ENCODE peak calls at places on chromosome 20, in six cellular contexts. S is neuronal stem cell, I is mesendoderm, V is H1, H is IMR-90, M is mesenchymal stem cell. N is an unnamed sample.

GRCh38 chr20:40506567-40506966 is 182.5 kb downstream of the MAFB start:
- DNase-seq in S (no peak), I (peak; percentile 68), V (no peak), H (peak; percentile 80), M (peak; percentile 97), N (no peak)

GRCh38 chr20:47440857-47441773 is 60.6 kb upstream of the NCOA3 start:
- DNase-seq in S (no peak), I (peak; percentile 78), V (no peak), H (peak; percentile 51), M (peak; percentile 33), N (no peak)

GRCh38 chr20:10662151-10662550 is 11.6 kb downstream of the JAG1 start:
- DNase-seq in S (no peak), I (peak; percentile 63), V (no peak), H (no peak), M (no peak), N (peak; percentile 6)

GRCh38 chr20:12171927-12172581 is 254.4 kb downstream of the BTBD3 start:
- DNase-seq in S (no peak), I (no peak), V (no peak), H (peak; percentile 84), M (peak; percentile 78), N (no peak)

GRCh38 chr20:44074252-44075151 is 112.5 kb downstream of the JPH2 start:
- DNase-seq in S (no peak), I (no peak), V (no peak), H (peak; percentile 85), M (peak; percentile 63), N (no peak)

GRCh38 chr20:16761305-16761829 is 13.2 kb downstream of the OTOR start:
- DNase-seq in S (peak; percentile 59), I (peak; percentile 86), V (peak; percentile 41), H (peak; percentile 75), M (peak; percentile 73), N (peak; percentile 70)

GRCh38 chr20:47334022-47334551 is 22.4 kb downstream of the ZMYND8 start:
- DNase-seq in S (no peak), I (no peak), V (no peak), H (peak; percentile 96), M (peak; percentile 97), N (no peak)

GRCh38 chr20:16363832-16364687 is 209.2 kb downstream of the KIF16B start:
- DNase-seq in S (no peak), I (no peak), V (no peak), H (no peak), M (no peak), N (no peak)

GRCh38 chr20:35773154-35773751 is 1.4 kb downstream of the PHF20 start:
- DNase-seq in S (no peak), I (peak; percentile 86), V (no peak), H (peak; percentile 24), M (peak; percentile 73), N (no peak)

GRCh38 chr20:19121463-19121862 is 91.0 kb upstream of the SLC24A3 start:
- DNase-seq in S (no peak), I (no peak), V (no peak), H (no peak), M (no peak), N (no peak)

GRCh38 chr20:8221887-8222419 is 89.9 kb downstream of the PLCB1 start:
- DNase-seq in S (no peak), I (no peak), V (no peak), H (no peak), M (no peak), N (no peak)

GRCh38 chr20:12093062-12093796 is 175.5 kb downstream of the BTBD3 start:
- DNase-seq in S (no peak), I (no peak), V (no peak), H (no peak), M (no peak), N (no peak)

GRCh38 chr20:63129991-63130653 is 85.8 kb downstream of the YTHDF1 start:
- DNase-seq in S (no peak), I (peak; percentile 7), V (no peak), H (no peak), M (no peak), N (peak; percentile 31)
- H2BK15ac ChIP-seq in S (peak overlapping the region; percentile 73), I (no peak overlapping the region), V (no peak overlapping the region), H (no peak overlapping the region), M (no peak overlapping the region), N (no peak overlapping the region)

GRCh38 chr20:64037199-64037497 is 1.2 kb downstream of the C20orf204 start:
- DNase-seq in S (no peak), I (no peak), V (no peak), H (no peak), M (no peak), N (no peak)

GRCh38 chr20:64035933-64036345 is at the start of gene C20orf204:
- DNase-seq in S (no peak), I (peak; percentile 78), V (no peak), H (no peak), M (no peak), N (peak; percentile 51)

GRCh38 chr20:64036346-64037198 is 590 bp downstream of the C20orf204 start:
- DNase-seq in S (no peak), I (no peak), V (no peak), H (peak; percentile 53), M (no peak), N (no peak)

GRCh38 chr20:64033981-64034493 is 1.9 kb upstream of the C20orf204 start:
- DNase-seq in S (no peak), I (no peak), V (no peak), H (no peak), M (no peak), N (no peak)

DNA sequence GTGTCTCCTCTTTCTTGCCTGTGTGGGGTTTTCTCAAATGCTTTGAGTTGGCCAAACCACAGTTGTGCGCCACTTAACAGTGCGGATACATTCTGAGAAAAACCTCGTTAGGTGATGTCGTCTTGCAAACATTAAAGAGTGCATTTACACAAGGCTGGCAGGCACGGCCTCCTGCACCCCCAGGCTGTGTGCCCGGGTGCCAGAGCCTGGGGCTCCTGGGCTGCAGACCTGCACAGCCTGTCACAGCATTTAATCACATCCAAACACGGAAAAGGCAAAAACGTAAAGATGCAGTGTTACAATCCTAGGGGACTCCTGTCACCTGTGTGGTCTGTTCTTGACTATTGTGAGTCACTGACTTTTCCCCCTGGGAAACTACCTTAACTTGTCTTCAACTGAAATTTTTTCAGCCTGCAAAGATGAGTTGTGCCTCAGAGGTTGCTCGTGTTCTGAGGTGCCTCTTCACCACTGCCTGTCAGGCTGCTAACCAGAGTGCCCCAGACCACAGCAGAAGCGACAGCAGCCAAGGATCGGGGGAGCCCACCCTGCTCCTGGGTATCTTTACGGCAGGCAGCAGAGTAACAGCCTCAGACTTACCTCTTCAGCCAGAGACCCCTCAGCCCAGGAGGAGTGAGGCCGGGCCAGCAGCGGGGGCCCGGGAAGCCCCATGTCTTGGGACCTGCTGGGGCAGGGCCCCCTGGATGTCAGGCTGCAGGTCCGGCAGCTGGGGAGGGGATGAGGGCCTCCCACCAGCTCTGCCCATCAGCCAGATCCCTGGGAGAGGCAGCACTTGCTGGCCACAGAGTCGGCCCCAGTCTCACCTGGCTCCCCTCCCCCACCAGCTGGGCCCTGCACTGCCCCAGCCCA is 683 bp upstream of the C20orf204 start:
- DNase-seq in S (no peak), I (no peak), V (no peak), H (no peak), M (no peak), N (no peak)
- H3K4me2 ChIP-seq in S (no peak overlapping the region), I (no peak overlapping the region), V (no peak overlapping the region), H (no peak overlapping the region), M (no peak overlapping the region), N (no peak overlapping the region)

GRCh38 chr20:32244150-32244823 is 33.2 kb upstream of the KIF3B start:
- DNase-seq in S (no peak), I (no peak), V (no peak), H (no peak), M (no peak), N (no peak)
- H2BK15ac ChIP-seq in S (no peak overlapping the region), I (no peak overlapping the region), V (no peak overlapping the region), H (no peak overlapping the region), M (no peak overlapping the region), N (no peak overlapping the region)

GRCh38 chr20:45359406-45360148 is 3.4 kb upstream of the SYS1 start:
- DNase-seq in S (no peak), I (no peak), V (no peak), H (no peak), M (peak; percentile 67), N (no peak)

GRCh38 chr20:45359069-45359405 is 3.9 kb upstream of the SYS1 start:
- DNase-seq in S (no peak), I (no peak), V (no peak), H (peak; percentile 44), M (peak; percentile 64), N (no peak)

GRCh38 chr20:45355209-45355608 is 7.0 kb upstream of the SDC4 start:
- DNase-seq in S (no peak), I (no peak), V (no peak), H (peak; percentile 88), M (peak; percentile 95), N (no peak)

GRCh38 chr20:45355685-45356084 is 7.3 kb upstream of the SYS1 start:
- DNase-seq in S (no peak), I (no peak), V (no peak), H (no peak), M (no peak), N (no peak)

GRCh38 chr20:45358282-45359068 is 4.5 kb upstream of the SYS1 start:
- DNase-seq in S (no peak), I (no peak), V (no peak), H (peak; percentile 73), M (peak; percentile 63), N (no peak)
- H3K4me2 ChIP-seq in S (no peak overlapping the region), I (no peak overlapping the region), V (no peak overlapping the region), H (peak overlapping the region; percentile 16), M (no peak overlapping the region), N (no peak overlapping the region)

GRCh38 chr20:24790746-24791283 is 158.3 kb upstream of the CST7 start:
- DNase-seq in S (no peak), I (no peak), V (no peak), H (no peak), M (no peak), N (peak; percentile 42)

GRCh38 chr20:24787621-24788020 is 161.4 kb upstream of the CST7 start:
- DNase-seq in S (no peak), I (no peak), V (no peak), H (no peak), M (no peak), N (no peak)

GRCh38 chr20:24791949-24792348 is 157.1 kb upstream of the CST7 start:
- DNase-seq in S (no peak), I (no peak), V (no peak), H (no peak), M (no peak), N (no peak)

GRCh38 chr20:24787071-24787470 is 162.0 kb upstream of the CST7 start:
- DNase-seq in S (no peak), I (no peak), V (no peak), H (no peak), M (no peak), N (no peak)

DNA sequence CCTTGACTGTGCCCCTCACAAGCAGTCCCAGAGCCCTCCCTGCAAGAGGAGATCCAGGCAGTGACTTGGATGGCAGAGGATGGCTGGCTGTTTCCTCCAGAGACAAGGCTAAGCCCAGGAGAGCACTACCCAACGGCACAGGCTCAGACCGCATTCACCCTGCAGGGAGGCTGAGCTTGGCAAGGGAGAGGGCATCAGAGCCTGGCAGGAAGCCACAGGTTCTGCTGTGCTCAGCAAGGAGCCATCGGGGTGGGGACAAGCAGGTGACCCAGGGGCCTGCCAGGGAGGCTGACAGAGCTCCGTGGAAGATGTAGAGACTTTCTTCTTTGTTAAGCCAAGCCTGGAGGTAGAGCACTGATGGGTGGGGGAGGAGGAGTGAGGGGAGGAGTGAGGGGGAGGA is 159.2 kb upstream of the CST7 start:
- DNase-seq in S (no peak), I (no peak), V (no peak), H (no peak), M (no peak), N (no peak)
- H2BK15ac ChIP-seq in S (no peak overlapping the region), I (no peak overlapping the region), V (peak overlapping the region; percentile 40), H (no peak overlapping the region), M (no peak overlapping the region), N (no peak overlapping the region)

GRCh38 chr20:54122189-54122588 is 51.6 kb downstream of the CYP24A1 start:
- DNase-seq in S (no peak), I (no peak), V (no peak), H (peak; percentile 68), M (peak; percentile 51), N (no peak)
- H3K4me2 ChIP-seq in S (no peak overlapping the region), I (no peak overlapping the region), V (no peak overlapping the region), H (peak overlapping the region; percentile 72), M (no peak overlapping the region), N (no peak overlapping the region)

N was measured in H9.